ENCODE peak calls at places on chromosomes 6 and 20, in four cellular contexts. B, L, T and D are unnamed samples.

GRCh38 chr6:15501806-15502450 is 160.9 kb downstream of the DTNBP1 start:
- DNase-seq in B (peak), L (peak), T (no peak), D (peak)

GRCh38 chr20:13119583-13119982 is 101.5 kb upstream of the ISM1 start:
- DNase-seq in B (peak), L (no peak), T (no peak), D (peak)

GRCh38 chr6:1255646-1256365 is 56.1 kb upstream of the FOXQ1 start:
- DNase-seq in B (peak), L (no peak), T (no peak), D (no peak)

GRCh38 chr20:58174708-58175287 is 53.7 kb downstream of the ANKRD60 start:
- DNase-seq in B (peak), L (no peak), T (peak), D (peak)

GRCh38 chr6:156175433-156175832 is 601.7 kb upstream of the ARID1B start:
- DNase-seq in B (no peak), L (no peak), T (no peak), D (no peak)

GRCh38 chr20:63940472-63941266 is 15.5 kb downstream of the UCKL1 start:
- DNase-seq in B (no peak), L (no peak), T (peak), D (no peak)

GRCh38 chr20:36149469-36149868 is 5.1 kb upstream of the EPB41L1 start:
- DNase-seq in B (no peak), L (no peak), T (peak), D (no peak)

GRCh38 chr6:79733388-79733787 is 102.3 kb downstream of the SH3BGRL2 start:
- DNase-seq in B (no peak), L (no peak), T (no peak), D (no peak)

GRCh38 chr6:149129401-149130077 is 188.0 kb upstream of the TAB2 start:
- DNase-seq in B (peak), L (no peak), T (no peak), D (peak)

GRCh38 chr6:43263314-43264178 is 20.3 kb downstream of the TTBK1 start:
- DNase-seq in B (peak), L (peak), T (peak), D (peak)

GRCh38 chr20:12737900-12738299 is 270.9 kb upstream of the SPTLC3 start:
- DNase-seq in B (no peak), L (no peak), T (no peak), D (no peak)

GRCh38 chr20:19981091-19981490 is 36.1 kb upstream of the NAA20 start:
- DNase-seq in B (peak), L (no peak), T (no peak), D (peak)

GRCh38 chr6:34129753-34130152 is 16.1 kb downstream of the GRM4 start:
- DNase-seq in B (no peak), L (no peak), T (no peak), D (no peak)

GRCh38 chr6:158557927-158558326 is 2.0 kb upstream of the TMEM181 start:
- DNase-seq in B (no peak), L (no peak), T (no peak), D (no peak)

GRCh38 chr6:153032255-153032882 is 29.9 kb upstream of the MTRF1L start:
- DNase-seq in B (peak), L (no peak), T (no peak), D (peak)

GRCh38 chr6:5481024-5481423 is 219.7 kb downstream of the FARS2 start:
- DNase-seq in B (no peak), L (no peak), T (no peak), D (peak)